ENCODE peak calls at places on chromosomes 7 and 10, in nine cellular contexts. B is adipocyte, K is sigmoid colon, T is Right ventricle myocardium superior, I is AG04449, N is A673, Y is NCI-H1105 treated with DMSO at 0.1 percent for 48 hours, X is GM10248, M is HCT116. A is an unnamed sample.

GRCh38 chr10:71533936-71534335 is 137.2 kb downstream of the CDH23 start:
- DNase-seq in B (no peak), K (no peak), T (no peak), I (no peak), N (no peak), Y (no peak), X (no peak), M (no peak), A (no peak)

GRCh38 chr7:30459591-30460245 is 18.9 kb downstream of the NOD1 start:
- DNase-seq in B (peak; percentile 89), K (peak; percentile 93), T (peak; percentile 72), I (peak; percentile 92), N (no peak), Y (no peak), X (no peak), M (no peak), A (no peak)

GRCh38 chr7:116291937-116292336 is 81.6 kb downstream of the TES start:
- DNase-seq in B (no peak), K (no peak), T (no peak), I (no peak), N (no peak), Y (no peak), X (no peak), M (no peak), A (no peak)

GRCh38 chr7:28587211-28587610 is 174.9 kb downstream of the CREB5 start:
- DNase-seq in B (peak; percentile 7), K (no peak), T (no peak), I (no peak), N (no peak), Y (no peak), X (no peak), M (no peak), A (no peak)

GRCh38 chr7:11699666-11700065 is 132.3 kb downstream of the THSD7A start:
- DNase-seq in B (no peak), K (no peak), T (no peak), I (no peak), N (no peak), Y (no peak), X (no peak), M (no peak), A (no peak)

GRCh38 chr7:112986256-112987031 is 100.2 kb downstream of the GPR85 start:
- DNase-seq in B (peak; percentile 88), K (no peak), T (no peak), I (no peak), N (no peak), Y (no peak), X (no peak), M (no peak), A (no peak)

GRCh38 chr7:90178592-90179279 is 24.5 kb downstream of the STEAP1 start:
- DNase-seq in B (peak; percentile 56), K (no peak), T (no peak), I (no peak), N (peak; percentile 56), Y (no peak), X (peak; percentile 34), M (peak; percentile 97), A (no peak)

GRCh38 chr10:132482090-132482489 is 55.5 kb upstream of the INPP5A start:
- DNase-seq in B (peak; percentile 82), K (peak; percentile 90), T (no peak), I (peak; percentile 65), N (peak; percentile 60), Y (no peak), X (no peak), M (no peak), A (no peak)

GRCh38 chr7:108406474-108406873 is 49.8 kb downstream of the NRCAM start:
- DNase-seq in B (peak; percentile 62), K (no peak), T (no peak), I (no peak), N (peak; percentile 61), Y (peak; percentile 84), X (no peak), M (no peak), A (no peak)